ENCODE peak calls at places on chromosome 2, in nine cellular contexts. One of them, this sample, is unnamed.

GRCh38 chr2:46923011-46923669 is 7.5 kb upstream of the MCFD2 start:
- DNase-seq in EH: peak
- DNase-seq in hippocampal formation: no peak
- DNase-seq in T-helper 1 cell: no peak
- DNase-seq in neural crest cell: no peak
- DNase-seq in ascending aorta: no peak
- DNase-seq in T-cell: no peak
- DNase-seq in ecto neural progenitor cell: no peak
- DNase-seq in RPMI8226: no peak
- DNase-seq in this sample: no peak

GRCh38 chr2:84838434-84839145 is 42.3 kb downstream of the TRABD2A start:
- DNase-seq in EH: peak
- DNase-seq in hippocampal formation: no peak
- DNase-seq in T-helper 1 cell: no peak
- DNase-seq in neural crest cell: no peak
- DNase-seq in ascending aorta: no peak
- DNase-seq in T-cell: no peak
- DNase-seq in ecto neural progenitor cell: no peak
- DNase-seq in RPMI8226: no peak
- DNase-seq in this sample: no peak

GRCh38 chr2:19474128-19474527 is 115.7 kb upstream of the OSR1 start:
- DNase-seq in EH: peak
- DNase-seq in hippocampal formation: peak
- DNase-seq in T-helper 1 cell: peak
- DNase-seq in neural crest cell: no peak
- DNase-seq in ascending aorta: no peak
- DNase-seq in T-cell: peak
- DNase-seq in ecto neural progenitor cell: no peak
- DNase-seq in RPMI8226: peak
- DNase-seq in this sample: no peak

GRCh38 chr2:196681510-196681909 is 42.0 kb downstream of the CCDC150 start:
- DNase-seq in EH: no peak
- DNase-seq in hippocampal formation: no peak
- DNase-seq in T-helper 1 cell: no peak
- DNase-seq in neural crest cell: no peak
- DNase-seq in ascending aorta: no peak
- DNase-seq in T-cell: no peak
- DNase-seq in ecto neural progenitor cell: no peak
- DNase-seq in RPMI8226: no peak
- DNase-seq in this sample: no peak

GRCh38 chr2:62032096-62032495 is 126.6 kb downstream of the COMMD1 start:
- DNase-seq in EH: no peak
- DNase-seq in hippocampal formation: no peak
- DNase-seq in T-helper 1 cell: no peak
- DNase-seq in neural crest cell: no peak
- DNase-seq in ascending aorta: no peak
- DNase-seq in T-cell: no peak
- DNase-seq in ecto neural progenitor cell: no peak
- DNase-seq in RPMI8226: no peak
- DNase-seq in this sample: no peak

GRCh38 chr2:101026253-101026701 is 24.2 kb downstream of the RPL31 start:
- DNase-seq in EH: no peak
- DNase-seq in hippocampal formation: no peak
- DNase-seq in T-helper 1 cell: no peak
- DNase-seq in neural crest cell: no peak
- DNase-seq in ascending aorta: no peak
- DNase-seq in T-cell: no peak
- DNase-seq in ecto neural progenitor cell: no peak
- DNase-seq in RPMI8226: no peak
- DNase-seq in this sample: no peak

GRCh38 chr2:153828335-153828734 is 43.4 kb upstream of the GALNT13 start:
- DNase-seq in EH: no peak
- DNase-seq in hippocampal formation: no peak
- DNase-seq in T-helper 1 cell: no peak
- DNase-seq in neural crest cell: no peak
- DNase-seq in ascending aorta: no peak
- DNase-seq in T-cell: no peak
- DNase-seq in ecto neural progenitor cell: no peak
- DNase-seq in RPMI8226: no peak
- DNase-seq in this sample: no peak

GRCh38 chr2:7812231-7812995 is 869.4 kb upstream of the ID2 start:
- DNase-seq in EH: peak
- DNase-seq in hippocampal formation: no peak
- DNase-seq in T-helper 1 cell: no peak
- DNase-seq in neural crest cell: no peak
- DNase-seq in ascending aorta: no peak
- DNase-seq in T-cell: no peak
- DNase-seq in ecto neural progenitor cell: no peak
- DNase-seq in RPMI8226: no peak
- DNase-seq in this sample: no peak

GRCh38 chr2:166170356-166170755 is 42.5 kb upstream of the SCN1A start:
- DNase-seq in EH: peak
- DNase-seq in hippocampal formation: no peak
- DNase-seq in T-helper 1 cell: no peak
- DNase-seq in neural crest cell: no peak
- DNase-seq in ascending aorta: no peak
- DNase-seq in T-cell: no peak
- DNase-seq in ecto neural progenitor cell: no peak
- DNase-seq in RPMI8226: no peak
- DNase-seq in this sample: no peak

GRCh38 chr2:64695656-64696310 is 42.1 kb upstream of the SERTAD2 start:
- DNase-seq in EH: peak
- DNase-seq in hippocampal formation: no peak
- DNase-seq in T-helper 1 cell: no peak
- DNase-seq in neural crest cell: no peak
- DNase-seq in ascending aorta: no peak
- DNase-seq in T-cell: no peak
- DNase-seq in ecto neural progenitor cell: no peak
- DNase-seq in RPMI8226: no peak
- DNase-seq in this sample: no peak